ENCODE peak calls at places on chromosomes 2 and 18, in eight cellular contexts. Z, B, T, C, A, H, P and W are unnamed samples.

GRCh38 chr2:168796090-168796577 is 6.3 kb upstream of the NOSTRIN start:
- DNase-seq in T (no peak), B (no peak), P (no peak), Z (no peak), H (no peak), C (no peak), A (no peak), W (no peak)

GRCh38 chr2:189178726-189179606 is 595 bp downstream of the COL5A2 start:
- DNase-seq in H (peak), C (peak), B (peak), T (peak), A (no peak), Z (peak), P (peak), W (no peak)

GRCh38 chr2:122960727-122961641 is 1064.1 kb upstream of the CNTNAP5 start:
- DNase-seq in C (no peak), T (peak), B (no peak), A (no peak), H (peak), Z (no peak), P (no peak), W (no peak)

GRCh38 chr2:29650634-29651097 is 270.7 kb downstream of the ALK start:
- DNase-seq in B (no peak), T (no peak), P (no peak), Z (peak), H (peak), C (no peak), A (no peak), W (no peak)

GRCh38 chr2:32760628-32761027 is 132.8 kb downstream of the TTC27 start:
- DNase-seq in Z (no peak), A (no peak), P (no peak), H (no peak), T (no peak), B (no peak), C (no peak), W (no peak)

GRCh38 chr2:29920631-29921559 is 491 bp downstream of the ALK start:
- DNase-seq in C (no peak), Z (peak), T (peak), A (no peak), P (peak), B (no peak), H (peak), W (no peak)

GRCh38 chr2:227870710-227871374 is 589 bp upstream of the DAW1 start:
- DNase-seq in P (peak), A (no peak), B (no peak), C (no peak), Z (peak), T (peak), H (peak), W (peak)

GRCh38 chr18:57710226-57710625 is 88.6 kb upstream of the NARS1 start:
- DNase-seq in P (no peak), B (no peak), Z (no peak), H (no peak), A (no peak), C (no peak), T (no peak), W (no peak)

GRCh38 chr2:20611077-20611843 is 39.6 kb downstream of the HS1BP3 start:
- DNase-seq in Z (peak), A (peak), T (peak), B (no peak), C (peak), P (peak), H (peak), W (no peak)

GRCh38 chr18:23243178-23243577 is 107.9 kb downstream of the CABLES1 start:
- DNase-seq in B (no peak), H (no peak), A (no peak), P (no peak), C (no peak), Z (no peak), T (no peak), W (no peak)

GRCh38 chr2:11288431-11288830 is 56.0 kb downstream of the ROCK2 start:
- DNase-seq in B (no peak), T (no peak), A (no peak), P (no peak), H (no peak), C (no peak), Z (no peak), W (no peak)

GRCh38 chr2:222427606-222428320 is 3.4 kb downstream of the SGPP2 start:
- DNase-seq in P (no peak), T (no peak), B (no peak), A (no peak), H (peak), C (no peak), Z (no peak), W (no peak)

GRCh38 chr2:26706616-26707473 is 14.3 kb downstream of the KCNK3 start:
- DNase-seq in B (no peak), C (no peak), A (no peak), Z (no peak), P (no peak), H (peak), T (peak), W (no peak)

GRCh38 chr2:239820836-239821693 is 204.1 kb downstream of the NDUFA10 start:
- DNase-seq in T (no peak), P (no peak), H (no peak), A (peak), C (peak), Z (no peak), B (no peak), W (no peak)

DNA sequence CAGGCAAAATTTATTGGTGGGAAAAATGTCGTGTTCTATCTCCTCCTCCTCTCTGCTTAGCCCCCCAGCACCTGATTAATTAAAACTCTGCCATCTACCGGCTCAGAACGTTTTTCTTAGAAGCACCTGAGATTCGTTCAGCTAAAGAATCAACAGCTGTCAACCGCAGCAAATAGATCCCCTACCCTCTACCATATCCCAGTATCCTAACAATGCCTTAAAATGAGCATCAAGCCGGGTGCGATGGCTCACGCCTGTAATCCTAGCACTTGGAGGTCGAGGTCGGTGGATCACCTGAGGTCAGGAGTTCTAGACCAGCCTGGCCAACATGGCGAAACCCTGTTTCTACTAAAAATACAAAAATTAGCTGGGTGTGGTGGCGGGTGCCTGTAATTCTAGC is 165.4 kb downstream of the FMNL2 start:
- DNase-seq in Z (no peak), C (no peak), T (no peak), P (no peak), A (no peak), B (no peak), H (no peak), W (no peak)
- TF ChIP-seq CTCF in Z (peak), C (no peak), T (peak), P (no peak), A (no peak), B (no peak), H (no peak), W (no peak)

GRCh38 chr2:218394298-218395089 is 5.2 kb upstream of the CTDSP1 start:
- DNase-seq in Z (no peak), B (no peak), P (no peak), C (peak), T (peak), H (peak), A (no peak), W (no peak)

GRCh38 chr2:218392459-218392858 is 7.2 kb upstream of the CTDSP1 start:
- DNase-seq in Z (no peak), B (no peak), P (no peak), C (no peak), T (no peak), A (no peak), H (no peak), W (no peak)

GRCh38 chr2:218393750-218394290 is 5.8 kb upstream of the CTDSP1 start:
- DNase-seq in P (no peak), A (no peak), C (no peak), B (no peak), T (no peak), H (peak), Z (no peak), W (no peak)

GRCh38 chr2:218391202-218391601 is 8.5 kb upstream of the CTDSP1 start:
- DNase-seq in H (peak), Z (no peak), C (no peak), T (no peak), B (no peak), P (no peak), A (no peak), W (no peak)

GRCh38 chr2:218392891-218393462 is 6.7 kb upstream of the CTDSP1 start:
- DNase-seq in C (no peak), B (no peak), Z (no peak), P (no peak), H (peak), T (no peak), A (no peak), W (no peak)
- H3K4me3 ChIP-seq in C (no peak), B (no peak), Z (no peak), P (no peak), H (no peak), T (no peak), A (no peak), W (no peak)

GRCh38 chr2:88557290-88557689 is 70.0 kb downstream of the EIF2AK3 start:
- DNase-seq in A (no peak), C (no peak), T (no peak), B (no peak), Z (no peak), H (no peak), P (no peak), W (no peak)

GRCh38 chr2:88556026-88556425 is 71.2 kb downstream of the EIF2AK3 start:
- DNase-seq in T (no peak), C (no peak), H (no peak), A (no peak), Z (no peak), B (no peak), P (no peak), W (no peak)

GRCh38 chr2:88549616-88550292 is 77.5 kb downstream of the EIF2AK3 start:
- DNase-seq in B (no peak), Z (no peak), P (no peak), A (no peak), T (no peak), C (no peak), H (no peak), W (no peak)

DNA sequence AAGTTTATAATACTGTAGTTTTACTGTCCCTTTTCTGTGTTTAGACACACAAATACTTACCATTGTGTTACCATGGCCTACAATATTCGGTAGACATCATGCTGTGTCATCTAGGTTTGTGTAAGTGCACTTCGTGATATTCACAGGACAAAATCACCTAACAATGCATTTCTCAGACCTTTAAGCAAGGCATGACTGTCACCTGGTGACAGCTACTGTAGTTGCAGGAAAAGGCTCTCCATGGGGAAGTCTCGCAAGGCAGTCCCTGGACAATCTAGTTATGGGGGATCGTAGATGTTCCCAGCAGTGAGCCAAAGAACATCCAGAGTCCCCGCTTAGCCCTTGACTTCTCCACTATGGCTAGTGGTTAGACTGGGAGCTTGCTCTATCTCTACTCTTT is 73.1 kb downstream of the EIF2AK3 start:
- DNase-seq in H (no peak), T (no peak), A (no peak), P (no peak), Z (no peak), C (no peak), B (no peak), W (no peak)
- TF ChIP-seq CTCF in H (peak), T (peak), A (no peak), P (no peak), Z (no peak), C (no peak), B (peak), W (no peak)

GRCh38 chr2:25131253-25131566 is 37.2 kb downstream of the POMC start:
- DNase-seq in H (no peak), Z (no peak), C (no peak), P (no peak), T (no peak), A (no peak), B (no peak), W (no peak)
- H3K4me3 ChIP-seq in H (no peak), Z (no peak), C (peak), P (no peak), T (no peak), A (no peak), B (no peak), W (no peak)

DNA sequence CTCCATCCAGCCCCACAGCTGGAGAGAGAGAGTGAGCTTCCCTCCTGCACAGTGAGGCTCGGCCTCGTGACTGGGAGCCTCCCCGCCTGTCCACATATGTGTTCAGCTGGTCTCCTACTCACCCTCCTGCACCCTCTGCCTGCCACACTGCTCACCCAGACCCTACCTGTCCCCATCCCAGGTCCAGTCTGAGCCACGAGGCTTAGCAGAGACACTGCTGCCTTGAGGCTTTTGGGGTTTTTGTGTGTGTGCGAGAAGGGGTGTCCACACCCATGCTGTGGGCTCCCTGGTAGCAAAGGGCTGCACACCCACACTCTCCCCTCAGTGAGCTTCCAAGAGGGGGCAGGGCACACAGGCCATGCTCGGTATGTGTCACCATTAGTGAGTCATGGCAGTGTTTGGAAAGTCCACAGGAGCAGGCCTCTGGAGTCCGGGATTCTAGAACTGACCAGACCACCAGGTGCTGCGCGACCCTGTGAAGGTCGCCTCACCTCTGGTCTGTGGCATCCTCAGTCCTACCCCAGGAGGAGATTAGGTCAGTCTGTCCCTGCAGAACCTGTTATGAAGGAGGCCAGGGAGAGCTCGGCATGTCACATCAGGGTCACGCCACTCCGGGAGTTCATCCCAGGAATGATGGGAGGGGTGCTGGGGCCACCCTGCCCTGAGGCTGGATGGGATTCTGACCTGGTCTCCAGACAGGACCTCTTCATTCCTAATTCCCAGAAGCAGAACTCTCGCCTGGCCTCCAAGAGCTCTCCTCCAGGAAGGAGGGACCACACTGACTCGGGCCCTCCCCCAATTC is 39.9 kb upstream of the SMAD7 start:
- DNase-seq in C (no peak), A (no peak), H (peak), T (peak), Z (peak), B (no peak), P (peak), W (no peak)
- TF ChIP-seq CTCF in C (no peak), A (no peak), H (no peak), T (no peak), Z (no peak), B (no peak), P (no peak), W (no peak)

DNA sequence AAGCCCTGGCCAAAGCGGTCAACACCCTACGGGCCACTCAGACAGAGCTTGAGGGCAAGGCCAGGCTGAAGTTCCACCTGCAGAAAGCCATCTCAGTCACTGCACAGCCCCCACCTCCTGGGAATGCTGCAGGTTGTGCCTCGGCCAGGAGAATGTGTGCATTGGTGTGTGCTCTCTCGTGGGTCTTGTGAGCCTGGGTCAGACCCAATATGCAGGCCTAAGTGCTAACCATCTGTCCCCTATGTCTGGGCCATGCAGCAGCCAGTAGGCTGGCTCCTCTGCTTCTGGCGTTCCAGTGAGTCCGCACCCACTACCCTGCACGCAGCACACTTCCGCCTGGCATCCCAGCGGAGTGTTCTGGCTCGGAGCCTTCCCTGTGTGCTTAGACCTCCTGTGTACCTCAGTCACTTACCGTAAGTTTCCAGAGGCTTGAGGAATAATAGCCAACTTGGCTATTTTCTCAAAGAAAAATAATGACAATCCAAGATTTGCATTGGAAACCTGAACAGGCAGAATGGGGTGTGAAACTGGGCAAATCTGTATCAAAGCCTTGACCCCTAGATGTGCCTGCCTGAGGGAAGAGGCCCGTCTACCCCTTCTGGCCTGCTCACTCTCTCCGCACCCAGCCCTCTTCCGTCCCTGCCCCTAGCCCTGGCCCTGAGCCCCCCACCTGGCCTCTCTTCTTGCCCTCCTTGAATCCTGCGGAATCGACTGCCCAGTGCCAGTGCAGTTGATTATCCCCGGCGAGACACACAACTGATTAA is 7.2 kb downstream of the SIX3 start:
- DNase-seq in P (no peak), B (no peak), C (no peak), T (no peak), H (no peak), A (peak), Z (no peak), W (no peak)
- H3K4me3 ChIP-seq in P (no peak), B (no peak), C (no peak), T (no peak), H (no peak), A (no peak), Z (no peak), W (no peak)

GRCh38 chr2:181952413-181953226 is 33.0 kb upstream of the PPP1R1C start:
- DNase-seq in Z (no peak), B (no peak), H (no peak), C (no peak), P (peak), T (no peak), A (no peak), W (no peak)

GRCh38 chr2:181955010-181955409 is 30.6 kb upstream of the PPP1R1C start:
- DNase-seq in B (peak), C (no peak), A (no peak), H (no peak), T (peak), P (peak), Z (peak), W (no peak)

GRCh38 chr2:181957668-181958067 is 28.0 kb upstream of the PPP1R1C start:
- DNase-seq in T (no peak), P (no peak), H (no peak), A (no peak), Z (no peak), B (no peak), C (no peak), W (no peak)

GRCh38 chr2:181954538-181954883 is 31.1 kb upstream of the PPP1R1C start:
- DNase-seq in P (peak), Z (no peak), A (no peak), B (no peak), H (no peak), T (no peak), C (no peak), W (no peak)

GRCh38 chr2:181953773-181954537 is 31.7 kb upstream of the PPP1R1C start:
- DNase-seq in T (peak), A (peak), C (peak), Z (peak), B (peak), H (peak), P (peak), W (no peak)
- TF ChIP-seq CTCF in T (peak), A (peak), C (peak), Z (peak), B (peak), H (peak), P (peak), W (peak)